ENCODE peak calls at places on chromosomes 4 and X, in six cellular contexts. M is OCI-LY7, K is uterus, H is HCT116, R is brain microvascular endothelial cell, Z is gastrocnemius medialis. Q is an unnamed sample.

GRCh38 chr4:113043591-113043990 is 5.9 kb upstream of the ANK2 start:
- DNase-seq in M (no peak), R (no peak), K (no peak), H (no peak), Z (no peak), Q (no peak)

GRCh38 chr4:82799006-82799881 is 648 bp upstream of the SCD5 start:
- DNase-seq in K (no peak), H (no peak), M (no peak), Z (no peak), R (no peak), Q (no peak)

GRCh38 chrX:30593435-30594200 is 16.1 kb upstream of the TASL start:
- DNase-seq in K (no peak), M (peak; percentile 52), Z (no peak), H (peak; percentile 38), R (no peak), Q (no peak)

GRCh38 chr4:145731026-145731425 is 51.1 kb downstream of the C4orf51 start:
- DNase-seq in M (no peak), R (no peak), K (no peak), Z (no peak), H (no peak), Q (peak; percentile 44)

GRCh38 chr4:2831611-2832308 is 11.9 kb upstream of the ADD1 start:
- DNase-seq in R (no peak), M (no peak), H (no peak), K (no peak), Z (peak; percentile 9), Q (no peak)

GRCh38 chrX:30659421-30659820 is 6.2 kb downstream of the GK start:
- DNase-seq in H (no peak), M (no peak), R (peak; percentile 76), Z (no peak), K (no peak), Q (peak; percentile 81)

GRCh38 chr4:153362184-153362583 is 17.7 kb downstream of the MND1 start:
- DNase-seq in Z (no peak), H (no peak), R (peak; percentile 11), M (no peak), K (no peak), Q (no peak)

GRCh38 chr4:164977243-164978164 is at the start of gene TRIM61:
- DNase-seq in Z (no peak), R (peak; percentile 34), K (no peak), H (no peak), M (peak; percentile 91), Q (peak; percentile 9)

GRCh38 chr4:15339732-15340131 is 88.1 kb upstream of the C1QTNF7 start:
- DNase-seq in H (no peak), R (no peak), Z (no peak), K (no peak), M (no peak), Q (no peak)
- H3K27ac ChIP-seq in H (no peak overlapping the region), R (no peak overlapping the region), Z (no peak overlapping the region), K (peak overlapping the region; percentile 59), M (no peak overlapping the region), Q (no peak overlapping the region)

GRCh38 chr4:71140563-71140962 is 147.1 kb downstream of the DCK start:
- DNase-seq in M (no peak), R (no peak), K (no peak), Z (no peak), H (no peak), Q (no peak)

GRCh38 chr4:71133491-71133890 is 140.0 kb downstream of the DCK start:
- DNase-seq in R (peak; percentile 14), K (no peak), H (no peak), M (no peak), Z (no peak), Q (no peak)

GRCh38 chr4:71138007-71138600 is 144.7 kb downstream of the DCK start:
- DNase-seq in H (no peak), R (no peak), K (no peak), M (no peak), Z (no peak), Q (no peak)

GRCh38 chr4:71132486-71132885 is 139.0 kb downstream of the DCK start:
- DNase-seq in Z (no peak), H (no peak), K (no peak), R (no peak), M (no peak), Q (no peak)

DNA sequence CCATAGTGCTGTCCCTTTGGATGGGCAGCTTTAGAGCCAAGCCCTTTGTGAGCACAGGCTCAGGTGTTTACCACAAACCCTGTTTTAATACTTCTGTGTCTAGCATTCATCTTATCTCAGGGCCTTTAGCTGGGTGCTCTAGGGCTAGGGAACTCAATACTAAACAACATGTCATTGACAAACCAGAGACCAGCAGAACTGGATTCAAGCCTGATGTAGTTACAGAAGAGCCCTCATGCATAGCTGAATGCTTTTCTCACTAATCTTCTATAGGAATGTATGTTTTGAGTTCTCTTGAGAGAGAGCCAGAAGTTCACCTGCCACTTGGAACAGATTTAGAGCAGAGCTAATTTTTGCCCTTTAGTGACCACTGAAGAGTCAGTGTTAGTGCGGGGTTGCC is 142.6 kb downstream of the DCK start:
- DNase-seq in R (no peak), H (no peak), M (no peak), K (no peak), Z (no peak), Q (no peak)
- H3K27ac ChIP-seq in R (no peak overlapping the region), H (no peak overlapping the region), M (no peak overlapping the region), K (no peak overlapping the region), Z (no peak overlapping the region), Q (no peak overlapping the region)

GRCh38 chr4:157459789-157460188 is 239.3 kb downstream of the GRIA2 start:
- DNase-seq in K (no peak), H (no peak), M (no peak), R (no peak), Z (no peak), Q (peak; percentile 90)
- H3K27ac ChIP-seq in K (peak overlapping the region; percentile 16), H (no peak overlapping the region), M (no peak overlapping the region), R (no peak overlapping the region), Z (no peak overlapping the region), Q (peak overlapping the region; percentile 50)

GRCh38 chr4:7924570-7924969 is 15.1 kb downstream of the AFAP1 start:
- DNase-seq in K (no peak), H (no peak), Z (no peak), R (no peak), M (no peak), Q (no peak)
- H3K27ac ChIP-seq in K (no peak overlapping the region), H (no peak overlapping the region), Z (no peak overlapping the region), R (no peak overlapping the region), M (no peak overlapping the region), Q (no peak overlapping the region)

GRCh38 chr4:173513651-173514050 is 16.4 kb downstream of the HAND2 start:
- DNase-seq in M (no peak), Z (no peak), K (no peak), R (no peak), H (no peak), Q (no peak)

GRCh38 chr4:173515458-173515857 is 14.6 kb downstream of the HAND2 start:
- DNase-seq in M (no peak), H (no peak), R (no peak), K (no peak), Z (no peak), Q (no peak)

GRCh38 chr4:173516621-173517612 is 13.1 kb downstream of the HAND2 start:
- DNase-seq in M (no peak), H (no peak), R (no peak), K (no peak), Z (no peak), Q (no peak)

GRCh38 chr4:173511787-173512361 is 18.2 kb downstream of the HAND2 start:
- DNase-seq in R (no peak), M (no peak), H (no peak), Z (no peak), K (no peak), Q (no peak)

GRCh38 chr4:173514641-173515217 is 15.3 kb downstream of the HAND2 start:
- DNase-seq in R (no peak), Z (no peak), M (no peak), H (no peak), K (no peak), Q (no peak)
- H3K27ac ChIP-seq in R (no peak overlapping the region), Z (no peak overlapping the region), M (no peak overlapping the region), H (no peak overlapping the region), K (no peak overlapping the region), Q (no peak overlapping the region)

GRCh38 chr4:61273237-61273636 is 73.1 kb downstream of the ADGRL3 start:
- DNase-seq in K (no peak), H (no peak), R (peak; percentile 0), Z (no peak), M (no peak), Q (no peak)
- H3K27ac ChIP-seq in K (no peak overlapping the region), H (no peak overlapping the region), R (no peak overlapping the region), Z (no peak overlapping the region), M (no peak overlapping the region), Q (no peak overlapping the region)

Q was measured in foreskin keratinocyte.